ENCODE peak calls at places on chromosomes 11 and 22, in eight cellular contexts. R, K, Y, E, L, A, Z and I are unnamed samples.

GRCh38 chr11:2318707-2319106 is 16.9 kb downstream of the TSPAN32 start:
- DNase-seq in A (no peak), L (no peak), E (no peak), Y (no peak), K (no peak), Z (no peak), R (no peak), I (no peak)

GRCh38 chr22:46320716-46321386 is 14.7 kb upstream of the TRMU start:
- DNase-seq in K (no peak), Y (no peak), Z (no peak), R (no peak), A (no peak), E (no peak), L (no peak), I (no peak)

GRCh38 chr11:130891326-130891725 is 25.0 kb downstream of the SNX19 start:
- DNase-seq in Z (no peak), E (no peak), L (no peak), K (no peak), A (no peak), R (no peak), Y (no peak), I (no peak)

GRCh38 chr11:58028687-58029411 is 1.9 kb upstream of the OR6Q1 start:
- DNase-seq in K (no peak), A (no peak), Y (peak; percentile 38), R (peak; percentile 84), L (peak; percentile 86), E (no peak), Z (peak; percentile 9), I (no peak)

GRCh38 chr22:46373838-46374662 is 38.5 kb downstream of the TRMU start:
- DNase-seq in E (peak; percentile 20), K (no peak), R (peak; percentile 81), Y (no peak), A (no peak), L (no peak), Z (no peak), I (no peak)

GRCh38 chr11:70567680-70568503 is 169.6 kb downstream of the CTTN start:
- DNase-seq in A (peak; percentile 16), Z (peak; percentile 37), E (no peak), R (peak; percentile 88), K (peak; percentile 81), Y (no peak), L (peak; percentile 85), I (peak; percentile 76)

GRCh38 chr11:61702701-61703312 is 22.6 kb downstream of the DAGLA start:
- DNase-seq in K (no peak), L (no peak), Y (no peak), R (peak; percentile 58), Z (peak; percentile 87), E (no peak), A (no peak), I (no peak)

GRCh38 chr11:75810637-75811383 is 4.2 kb upstream of the UVRAG start:
- DNase-seq in R (peak; percentile 73), K (no peak), Z (peak; percentile 68), E (no peak), Y (no peak), L (no peak), A (no peak), I (no peak)

GRCh38 chr11:124920870-124921609 is 2.0 kb downstream of the HEPN1 start:
- DNase-seq in R (no peak), E (peak; percentile 86), L (peak; percentile 91), Z (no peak), A (peak; percentile 87), Y (no peak), K (peak; percentile 83), I (peak; percentile 93)

GRCh38 chr11:19436932-19437331 is 196.2 kb upstream of the E2F8 start:
- DNase-seq in Y (no peak), L (no peak), E (no peak), K (no peak), R (no peak), Z (no peak), A (no peak), I (no peak)

GRCh38 chr22:50699754-50700386 is 27.2 kb downstream of the SHANK3 start:
- DNase-seq in E (no peak), K (peak; percentile 62), Z (no peak), R (no peak), A (peak; percentile 26), L (peak; percentile 58), Y (no peak), I (no peak)

GRCh38 chr22:37485714-37486223 is 415 bp downstream of the MFNG start:
- DNase-seq in E (peak; percentile 44), Y (no peak), A (no peak), Z (no peak), K (no peak), R (no peak), L (no peak), I (no peak)

GRCh38 chr11:66316849-66317251 is at the start of gene CD248:
- DNase-seq in Z (peak; percentile 87), K (peak; percentile 45), A (peak; percentile 55), R (no peak), E (no peak), L (peak; percentile 92), Y (no peak), I (peak; percentile 88)

GRCh38 chr11:102225689-102226562 is 91.4 kb upstream of the BIRC3 start:
- DNase-seq in K (no peak), L (no peak), Y (no peak), E (no peak), A (no peak), Z (no peak), R (no peak), I (peak; percentile 61)

GRCh38 chr11:82949352-82949751 is 47.8 kb downstream of the DDIAS start:
- DNase-seq in Y (no peak), Z (no peak), L (no peak), E (no peak), R (no peak), A (no peak), K (no peak), I (no peak)

GRCh38 chr11:36509694-36510566 is at the start of gene TRAF6:
- DNase-seq in Y (peak; percentile 21), K (peak; percentile 94), A (peak; percentile 97), Z (peak; percentile 88), L (peak; percentile 97), E (peak; percentile 95), R (peak; percentile 73), I (peak; percentile 92)

GRCh38 chr11:73152861-73153483 is 10.9 kb upstream of the FCHSD2 start:
- DNase-seq in K (peak; percentile 21), Y (no peak), A (no peak), Z (peak; percentile 43), E (peak; percentile 52), L (peak; percentile 61), R (peak; percentile 86), I (peak; percentile 43)

GRCh38 chr22:33811208-33811607 is 109.1 kb downstream of the LARGE1 start:
- DNase-seq in A (no peak), K (no peak), Y (no peak), L (no peak), Z (no peak), R (no peak), E (no peak), I (no peak)

GRCh38 chr11:128894685-128895084 is 3.5 kb downstream of the KCNJ5 start:
- DNase-seq in K (no peak), E (no peak), Z (no peak), R (no peak), L (no peak), Y (no peak), A (no peak), I (peak; percentile 37)

GRCh38 chr11:133515075-133515474 is 17.2 kb downstream of the OPCML start:
- DNase-seq in Z (no peak), L (no peak), E (no peak), A (peak; percentile 50), R (no peak), K (no peak), Y (no peak), I (peak; percentile 41)

GRCh38 chr11:108670381-108670930 is 5.6 kb downstream of the DDX10 start:
- DNase-seq in A (no peak), K (no peak), L (no peak), E (no peak), Z (no peak), R (no peak), Y (no peak), I (no peak)

GRCh38 chr22:19943665-19944026 is 2.0 kb upstream of the TXNRD2 start:
- DNase-seq in A (no peak), R (peak; percentile 71), Y (peak; percentile 55), L (peak; percentile 58), Z (peak; percentile 96), E (no peak), K (peak; percentile 38), I (peak; percentile 74)

GRCh38 chr11:44775366-44776356 is 48.9 kb downstream of the TSPAN18 start:
- DNase-seq in Z (peak; percentile 65), Y (no peak), A (peak; percentile 73), K (peak; percentile 86), R (peak; percentile 52), E (peak; percentile 79), L (peak; percentile 78), I (peak; percentile 90)

GRCh38 chr11:119572481-119573424 is 149.8 kb upstream of the THY1 start:
- DNase-seq in K (peak; percentile 44), A (no peak), Z (no peak), Y (no peak), L (no peak), E (no peak), R (no peak), I (peak; percentile 56)

GRCh38 chr11:43681543-43681942 is 1.0 kb downstream of the HSD17B12 start:
- DNase-seq in A (no peak), K (no peak), Y (no peak), Z (peak; percentile 38), L (no peak), R (no peak), E (no peak), I (no peak)

GRCh38 chr11:8917157-8917820 is 6.3 kb downstream of the AKIP1 start:
- DNase-seq in E (no peak), L (no peak), Z (no peak), K (peak; percentile 60), R (no peak), A (no peak), Y (peak; percentile 78), I (peak; percentile 90)

GRCh38 chr11:45798793-45799441 is 6.0 kb upstream of the SLC35C1 start:
- DNase-seq in L (no peak), Y (no peak), A (no peak), E (no peak), K (no peak), Z (no peak), R (no peak), I (no peak)

GRCh38 chr11:85813721-85814120 is 2.8 kb upstream of the SYTL2 start:
- DNase-seq in Y (no peak), E (no peak), K (no peak), A (no peak), L (no peak), Z (peak; percentile 19), R (peak; percentile 36), I (no peak)

GRCh38 chr11:61056981-61057380 is 45.3 kb upstream of the CD5 start:
- DNase-seq in A (no peak), K (no peak), L (peak; percentile 67), R (no peak), Y (no peak), Z (no peak), E (no peak), I (peak; percentile 45)

GRCh38 chr22:47618180-47618579 is 855.7 kb downstream of the TBC1D22A start:
- DNase-seq in Z (no peak), R (no peak), K (peak; percentile 50), Y (no peak), E (no peak), A (no peak), L (peak; percentile 67), I (peak; percentile 48)

GRCh38 chr11:78551066-78551465 is 23.6 kb downstream of the NARS2 start:
- DNase-seq in Z (no peak), A (no peak), K (no peak), E (no peak), L (no peak), R (no peak), Y (no peak), I (no peak)

GRCh38 chr11:64599698-64600211 is 8.7 kb downstream of the SLC22A12 start:
- DNase-seq in A (no peak), Y (no peak), L (no peak), E (no peak), K (no peak), Z (no peak), R (no peak), I (no peak)

GRCh38 chr22:30305906-30306628 is 16.8 kb upstream of the CASTOR1 start:
- DNase-seq in E (no peak), L (no peak), Y (no peak), R (peak; percentile 58), A (no peak), K (no peak), Z (peak; percentile 60), I (no peak)

GRCh38 chr11:113240389-113240788 is 74.0 kb upstream of the TTC12 start:
- DNase-seq in E (no peak), Y (no peak), A (no peak), Z (no peak), L (no peak), K (no peak), R (no peak), I (no peak)